ENCODE peak calls at places on chromosome 16, in seven cellular contexts. N, O, X, J, Y, L and D are unnamed samples.

GRCh38 chr16:53945996-53946395 is 242.0 kb downstream of the FTO start:
- DNase-seq in Y (no peak), L (no peak), O (peak; percentile 46), N (peak; percentile 16), X (no peak), J (no peak), D (no peak)

GRCh38 chr16:27245276-27246231 is 23.0 kb downstream of the NSMCE1 start:
- DNase-seq in J (peak; percentile 81), Y (no peak), O (peak; percentile 97), X (peak; percentile 81), N (no peak), L (no peak), D (no peak)

GRCh38 chr16:65546353-65546791 is 424.5 kb upstream of the CDH11 start:
- DNase-seq in Y (no peak), N (peak; percentile 51), L (no peak), O (peak; percentile 84), J (no peak), X (no peak), D (no peak)

GRCh38 chr16:66427871-66428681 is 981 bp downstream of the BEAN1 start:
- DNase-seq in X (no peak), N (no peak), L (no peak), Y (no peak), O (peak; percentile 21), J (peak; percentile 62), D (no peak)

GRCh38 chr16:35516551-35516950 is 2057.1 kb downstream of the TP53TG3F start:
- DNase-seq in X (no peak), O (no peak), L (no peak), J (no peak), Y (no peak), N (peak; percentile 29), D (no peak)

GRCh38 chr16:79316004-79316458 is 284.5 kb downstream of the MAF start:
- DNase-seq in Y (no peak), X (no peak), L (no peak), J (no peak), O (no peak), N (no peak), D (no peak)

GRCh38 chr16:83781-84615 is 6.0 kb downstream of the MPG start:
- DNase-seq in N (peak; percentile 50), X (no peak), O (no peak), L (no peak), Y (no peak), J (no peak), D (no peak)

GRCh38 chr16:1706386-1707192 is 594 bp downstream of the MAPK8IP3 start:
- DNase-seq in X (no peak), Y (no peak), O (peak; percentile 40), N (no peak), L (no peak), J (no peak), D (no peak)

GRCh38 chr16:11278681-11279628 is 2.2 kb downstream of the PRM1 start:
- DNase-seq in J (no peak), X (no peak), Y (no peak), L (no peak), N (no peak), O (no peak), D (no peak)

GRCh38 chr16:49489686-49490320 is 116.2 kb downstream of the C16orf78 start:
- DNase-seq in N (no peak), L (no peak), Y (no peak), O (no peak), X (no peak), J (peak; percentile 26), D (no peak)

GRCh38 chr16:11133344-11133921 is 122.6 kb downstream of the SOCS1 start:
- DNase-seq in J (peak; percentile 88), X (peak; percentile 78), N (peak; percentile 86), L (peak; percentile 81), Y (peak; percentile 73), O (peak; percentile 98), D (peak; percentile 73)

GRCh38 chr16:64011650-64012049 is 1110.2 kb downstream of the CDH11 start:
- DNase-seq in X (no peak), L (no peak), N (no peak), O (no peak), Y (no peak), J (no peak), D (no peak)

DNA sequence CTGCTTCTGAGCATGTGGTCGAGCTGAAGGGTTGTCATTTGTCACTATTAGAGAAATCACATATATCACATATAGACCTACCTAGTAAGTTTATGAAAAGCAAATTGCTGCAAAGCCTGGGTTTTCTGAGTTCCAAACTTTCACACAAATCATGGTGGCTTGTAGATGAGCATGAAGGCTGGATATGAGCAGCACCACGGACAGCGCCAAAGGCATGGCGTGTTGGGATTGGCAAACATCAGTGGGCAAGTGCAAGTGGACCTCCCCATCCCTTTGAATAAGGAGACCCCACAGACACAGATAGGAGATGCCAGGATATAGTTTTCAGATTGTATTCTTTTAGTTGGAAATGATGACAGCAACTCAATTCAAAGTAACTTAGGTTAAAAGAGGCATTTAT is 77.6 kb upstream of the CACNG3 start:
- DNase-seq in O (no peak), Y (no peak), N (peak; percentile 24), J (no peak), L (no peak), X (no peak), D (no peak)
- H3K36me3 ChIP-seq in O (no peaks in the 10 kb centered on the region), Y (no peaks in the 10 kb centered on the region), N (no peaks in the 10 kb centered on the region), J (no peaks in the 10 kb centered on the region), L (no peaks in the 10 kb centered on the region), X (no peaks in the 10 kb centered on the region), D (no peaks in the 10 kb centered on the region)

GRCh38 chr16:84650062-84650991 is 2.0 kb downstream of the KLHL36 start:
- DNase-seq in Y (no peak), X (no peak), O (peak; percentile 80), N (no peak), L (no peak), J (no peak), D (no peak)
- H3K4me3 ChIP-seq in Y (no peak overlapping the region), X (no peak overlapping the region), O (no peak overlapping the region), N (no peak overlapping the region), L (no peak overlapping the region), J (no peak overlapping the region), D (peak overlapping the region; percentile 88)

DNA sequence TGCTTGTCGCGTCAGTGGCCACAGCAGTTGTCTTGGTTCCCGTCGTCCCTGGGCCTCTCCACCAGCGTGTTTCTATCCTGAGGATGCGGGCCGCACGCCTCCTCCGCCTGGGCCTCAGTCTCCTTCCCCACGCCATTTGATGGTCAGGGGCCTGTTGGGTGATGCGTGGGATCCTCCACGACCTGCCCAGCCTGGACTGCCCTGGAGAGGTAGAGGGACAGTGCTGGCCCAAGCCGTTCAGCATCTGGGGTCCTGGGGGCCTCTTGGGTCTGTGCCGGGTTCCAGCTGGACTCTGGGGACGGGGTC is 20.3 kb downstream of the GSE1 start:
- DNase-seq in L (no peak), X (no peak), N (no peak), J (no peak), O (no peak), Y (no peak), D (no peak)
- H3K4me1 ChIP-seq in L (peaks cover 38% of the 10 kb centered on the region), X (no peaks in the 10 kb centered on the region), N (no peaks in the 10 kb centered on the region), J (no peaks in the 10 kb centered on the region), O (no peaks in the 10 kb centered on the region), Y (peaks cover 24% of the 10 kb centered on the region), D (peaks cover 73% of the 10 kb centered on the region)

GRCh38 chr16:30736995-30737793 is 11.0 kb upstream of the PHKG2 start:
- DNase-seq in J (no peak), L (no peak), N (no peak), X (no peak), Y (no peak), O (no peak), D (no peak)

GRCh38 chr16:30741461-30741914 is 6.7 kb upstream of the PHKG2 start:
- DNase-seq in L (no peak), O (peak; percentile 91), N (no peak), X (no peak), Y (peak; percentile 65), J (no peak), D (no peak)

GRCh38 chr16:30737794-30738648 is 10.2 kb upstream of the PHKG2 start:
- DNase-seq in N (no peak), L (no peak), Y (no peak), J (no peak), O (no peak), X (no peak), D (no peak)

GRCh38 chr16:30740364-30741251 is 7.6 kb upstream of the PHKG2 start:
- DNase-seq in Y (peak; percentile 77), J (peak; percentile 92), L (peak; percentile 80), O (peak; percentile 80), N (no peak), X (peak; percentile 80), D (peak; percentile 86)

GRCh38 chr16:30738984-30739951 is 9.0 kb upstream of the PHKG2 start:
- DNase-seq in Y (no peak), N (no peak), L (no peak), J (no peak), O (no peak), X (no peak), D (no peak)
- H3K36me3 ChIP-seq in Y (peaks cover 49% of the 10 kb centered on the region), N (peaks cover 67% of the 10 kb centered on the region), L (peaks cover 46% of the 10 kb centered on the region), J (peaks cover 7% of the 10 kb centered on the region), O (peaks cover 38% of the 10 kb centered on the region), X (no peaks in the 10 kb centered on the region), D (peaks cover 58% of the 10 kb centered on the region)

GRCh38 chr16:57544129-57544653 is 1.7 kb downstream of the ADGRG5 start:
- DNase-seq in N (no peak), J (no peak), L (peak; percentile 7), Y (no peak), X (peak; percentile 1), O (peak; percentile 42), D (no peak)
- H3K4me3 ChIP-seq in N (no peak overlapping the region), J (no peak overlapping the region), L (no peak overlapping the region), Y (no peak overlapping the region), X (no peak overlapping the region), O (no peak overlapping the region), D (no peak overlapping the region)

GRCh38 chr16:29658693-29659092 is 4.4 kb upstream of the SPN start:
- DNase-seq in N (no peak), Y (no peak), O (no peak), L (no peak), J (no peak), X (no peak), D (no peak)
- H3K4me1 ChIP-seq in N (no peaks in the 10 kb centered on the region), Y (no peaks in the 10 kb centered on the region), O (no peaks in the 10 kb centered on the region), L (no peaks in the 10 kb centered on the region), J (no peaks in the 10 kb centered on the region), X (no peaks in the 10 kb centered on the region), D (no peaks in the 10 kb centered on the region)